ENCODE peak calls at places on chromosome 9, in nine cellular contexts. S, N, F, Z, R, M, K, H and U are unnamed samples. For H3K9me3, the result is how much of the 10 kb centered on the place peaks cover.

GRCh38 chr9:33285502-33285901 is 4.8 kb upstream of the NFX1 start:
- DNase-seq in S (no peak), N (no peak), F (no peak), Z (no peak), R (no peak), M (no peak), K (no peak), H (no peak), U (no peak)

GRCh38 chr9:112086627-112087026 is 88.5 kb downstream of the SUSD1 start:
- DNase-seq in S (no peak), N (no peak), F (no peak), Z (peak), R (no peak), M (peak), K (peak), H (no peak), U (no peak)

GRCh38 chr9:5884191-5884590 is 6.5 kb upstream of the MLANA start:
- DNase-seq in S (no peak), N (no peak), F (no peak), Z (no peak), R (no peak), M (no peak), K (no peak), H (no peak), U (no peak)

GRCh38 chr9:121765021-121765950 is 113.9 kb downstream of the DAB2IP start:
- DNase-seq in S (peak), N (no peak), F (no peak), Z (peak), R (no peak), M (no peak), K (peak), H (peak), U (no peak)

GRCh38 chr9:107422189-107422802 is 67.3 kb downstream of the KLF4 start:
- DNase-seq in S (peak), N (peak), F (peak), Z (peak), R (peak), M (peak), K (peak), H (peak), U (peak)

GRCh38 chr9:121596515-121596914 is 54.9 kb upstream of the DAB2IP start:
- DNase-seq in S (no peak), N (no peak), F (no peak), Z (no peak), R (no peak), M (no peak), K (peak), H (no peak), U (no peak)

GRCh38 chr9:8733096-8733954 is 933.7 kb upstream of the DMAC1 start:
- DNase-seq in S (peak), N (no peak), F (no peak), Z (peak), R (no peak), M (no peak), K (no peak), H (no peak), U (no peak)

GRCh38 chr9:77820293-77820954 is 172.3 kb upstream of the GNA14 start:
- DNase-seq in S (no peak), N (no peak), F (no peak), Z (peak), R (no peak), M (no peak), K (peak), H (no peak), U (no peak)

GRCh38 chr9:75976549-75976948 is 86.1 kb downstream of the PCSK5 start:
- DNase-seq in S (no peak), N (no peak), F (no peak), Z (no peak), R (no peak), M (no peak), K (no peak), H (no peak), U (no peak)

GRCh38 chr9:693460-694390 is 147.8 kb upstream of the DMRT1 start:
- DNase-seq in S (peak), N (no peak), F (no peak), Z (peak), R (no peak), M (no peak), K (peak), H (no peak), U (no peak)

DNA sequence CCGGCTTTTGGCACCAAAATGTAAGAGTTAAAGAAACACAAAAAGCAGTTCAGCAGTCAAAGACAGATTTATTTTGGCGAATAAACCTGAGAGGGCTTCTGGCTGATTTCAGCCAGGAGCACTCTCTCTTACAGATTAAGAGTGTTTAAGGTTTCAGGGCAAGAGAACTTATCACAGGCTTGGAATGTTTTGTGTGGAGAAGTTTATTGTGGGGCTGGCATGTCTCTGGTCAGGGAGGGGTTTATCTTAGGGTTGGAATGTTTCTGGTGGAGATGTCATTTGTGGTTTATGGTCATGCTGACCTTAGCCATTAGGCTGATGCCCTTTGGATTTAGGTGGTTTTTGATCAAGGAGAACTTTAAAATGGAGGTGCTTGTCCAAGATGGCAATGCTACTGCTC is 622.3 kb upstream of the PTPRD start:
- DNase-seq in S (no peak), N (no peak), F (no peak), Z (no peak), R (no peak), M (no peak), K (no peak), H (no peak), U (no peak)
- H3K9me3 ChIP-seq in S (under half), N (under half), F (under half), Z (under half), R (under half), M (under half), K (under half), H (under half), U (under half)

DNA sequence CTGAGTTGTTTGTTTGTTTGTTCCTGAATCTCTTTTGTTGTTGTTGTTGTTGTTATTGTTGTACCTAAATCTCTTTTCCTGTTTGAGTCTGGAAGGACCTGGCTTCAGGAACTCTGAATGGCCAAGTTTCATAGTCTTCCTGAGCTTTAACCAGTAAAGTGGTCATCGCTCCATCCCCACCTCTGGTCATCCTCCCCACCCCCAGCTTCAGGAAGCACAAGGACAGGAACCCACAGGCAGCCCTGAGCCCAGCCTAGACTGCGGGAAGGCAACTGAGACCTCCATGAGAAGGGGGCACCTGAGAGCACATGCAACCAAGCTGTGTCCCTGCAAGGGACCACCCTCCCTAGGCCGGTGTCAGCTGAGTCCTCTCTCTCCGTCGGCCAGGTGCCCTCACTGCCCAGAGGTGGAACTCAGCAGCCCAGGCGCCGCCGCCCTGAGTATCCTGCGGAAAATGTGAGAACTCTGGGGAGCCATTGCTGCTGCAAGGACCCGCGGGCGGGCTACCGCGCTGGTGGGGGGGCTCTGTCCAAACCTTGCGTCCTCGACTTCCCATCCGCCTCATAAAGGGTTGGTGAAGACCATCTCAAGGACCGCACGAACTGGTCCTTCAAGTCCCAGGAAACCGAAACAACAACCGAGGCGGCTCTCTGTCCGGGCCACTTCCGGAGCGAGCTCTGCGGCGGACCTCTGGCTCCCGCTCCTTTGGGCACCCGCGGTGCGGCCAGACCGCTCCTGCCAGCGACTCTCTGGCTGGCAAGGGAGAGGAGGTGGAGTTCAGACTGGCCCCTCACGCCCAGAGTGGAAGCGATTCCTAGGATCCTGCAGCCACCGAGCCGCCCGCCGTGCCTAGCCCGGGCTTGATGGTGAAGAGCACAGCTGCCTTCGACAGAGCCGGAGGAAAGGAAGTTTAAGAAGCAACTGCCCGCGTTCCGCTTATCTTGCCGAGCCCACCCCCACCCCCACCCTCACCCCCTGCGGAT is 4.2 kb downstream of the BARX1 start:
- DNase-seq in S (no peak), N (no peak), F (peak), Z (peak), R (no peak), M (no peak), K (no peak), H (no peak), U (peak)
- H3K4me3 ChIP-seq in S (peak), N (no peak), F (peak), Z (peak), R (peak), M (no peak), K (peak), H (peak), U (peak)

GRCh38 chr9:103761466-103761865 is 332.6 kb upstream of the SMC2 start:
- DNase-seq in S (no peak), N (no peak), F (no peak), Z (no peak), R (no peak), M (no peak), K (no peak), H (no peak), U (no peak)
- H3K9me3 ChIP-seq in S (under half), N (under half), F (under half), Z (under half), R (under half), M (under half), K (under half), H (under half), U (under half)

GRCh38 chr9:82789155-82789824 is 273.7 kb downstream of the RASEF start:
- DNase-seq in S (no peak), N (no peak), F (no peak), Z (no peak), R (peak), M (no peak), K (no peak), H (no peak), U (no peak)
- H3K4me3 ChIP-seq in S (no peak), N (no peak), F (no peak), Z (no peak), R (no peak), M (no peak), K (no peak), H (no peak), U (no peak)